ENCODE peak calls at places on chromosome 19, in seven cellular contexts. M, L, H, P, F, S and T are unnamed samples. For H3K4me1, the result is how much of the 10 kb centered on the place peaks cover.

GRCh38 chr19:16216744-16217670 is 19.3 kb downstream of the AP1M1 start:
- DNase-seq in M (no peak), L (no peak), H (no peak), P (no peak), F (peak), S (no peak), T (peak)

GRCh38 chr19:6198896-6199239 is 63.4 kb downstream of the ACSBG2 start:
- DNase-seq in M (no peak), L (no peak), H (no peak), P (no peak), F (no peak), S (no peak), T (no peak)

GRCh38 chr19:4807188-4807587 is 15.7 kb downstream of the FEM1A start:
- DNase-seq in M (no peak), L (no peak), H (peak), P (no peak), F (no peak), S (no peak), T (no peak)

GRCh38 chr19:30854661-30855060 is 482.5 kb downstream of the ZNF536 start:
- DNase-seq in M (no peak), L (no peak), H (no peak), P (no peak), F (no peak), S (no peak), T (no peak)

GRCh38 chr19:16106121-16106520 is 5.6 kb upstream of the RAB8A start:
- DNase-seq in M (no peak), L (no peak), H (no peak), P (no peak), F (no peak), S (peak), T (no peak)

GRCh38 chr19:53076984-53077383 is 26.2 kb downstream of the ZNF160 start:
- DNase-seq in M (peak), L (peak), H (no peak), P (peak), F (peak), S (peak), T (no peak)

GRCh38 chr19:14407889-14408640 is 11.1 kb downstream of the DDX39A start:
- DNase-seq in M (no peak), L (no peak), H (no peak), P (no peak), F (no peak), S (no peak), T (no peak)

GRCh38 chr19:55273978-55274707 is 5.8 kb downstream of the HSPBP1 start:
- DNase-seq in M (no peak), L (no peak), H (peak), P (no peak), F (no peak), S (no peak), T (no peak)

GRCh38 chr19:5445667-5446066 is 9.6 kb upstream of the ZNRF4 start:
- DNase-seq in M (no peak), L (no peak), H (no peak), P (peak), F (no peak), S (no peak), T (no peak)

GRCh38 chr19:14366529-14366928 is 14.7 kb upstream of the ADGRE5 start:
- DNase-seq in M (peak), L (peak), H (peak), P (peak), F (peak), S (peak), T (peak)

GRCh38 chr19:31639306-31639705 is 290.1 kb upstream of the TSHZ3 start:
- DNase-seq in M (no peak), L (no peak), H (no peak), P (no peak), F (no peak), S (peak), T (no peak)

GRCh38 chr19:55344444-55344843 is 4.8 kb downstream of the KMT5C start:
- DNase-seq in M (no peak), L (no peak), H (no peak), P (no peak), F (no peak), S (no peak), T (no peak)

GRCh38 chr19:4916292-4917082 is 7.2 kb downstream of the UHRF1 start:
- DNase-seq in M (no peak), L (no peak), H (peak), P (no peak), F (no peak), S (no peak), T (peak)

GRCh38 chr19:3210347-3211017 is 14.0 kb upstream of the CELF5 start:
- DNase-seq in M (peak), L (peak), H (peak), P (peak), F (peak), S (no peak), T (peak)

GRCh38 chr19:1857648-1858326 is 5.6 kb downstream of the KLF16 start:
- DNase-seq in M (no peak), L (no peak), H (no peak), P (no peak), F (no peak), S (no peak), T (no peak)

GRCh38 chr19:2271516-2272103 is 10.4 kb downstream of the PEAK3 start:
- DNase-seq in M (peak), L (no peak), H (peak), P (peak), F (no peak), S (peak), T (no peak)

GRCh38 chr19:45306522-45307027 is 16.1 kb downstream of the CKM start:
- DNase-seq in M (peak), L (no peak), H (no peak), P (no peak), F (no peak), S (no peak), T (no peak)

GRCh38 chr19:29410974-29411615 is 114.7 kb upstream of the VSTM2B start:
- DNase-seq in M (no peak), L (no peak), H (peak), P (no peak), F (no peak), S (no peak), T (no peak)

GRCh38 chr19:2691951-2692350 is 10.5 kb downstream of the GNG7 start:
- DNase-seq in M (no peak), L (no peak), H (no peak), P (no peak), F (no peak), S (no peak), T (no peak)

GRCh38 chr19:4589579-4590410 is 30.3 kb upstream of the SEMA6B start:
- DNase-seq in M (no peak), L (peak), H (no peak), P (peak), F (no peak), S (no peak), T (no peak)

GRCh38 chr19:35851213-35852028 is 883 bp downstream of the NPHS1 start:
- DNase-seq in M (peak), L (no peak), H (peak), P (no peak), F (no peak), S (no peak), T (no peak)

GRCh38 chr19:1002600-1002999 is 2.4 kb downstream of the GRIN3B start:
- DNase-seq in M (no peak), L (no peak), H (no peak), P (no peak), F (no peak), S (no peak), T (no peak)

GRCh38 chr19:9917322-9917721 is 19.0 kb downstream of the OLFM2 start:
- DNase-seq in M (peak), L (no peak), H (no peak), P (peak), F (peak), S (peak), T (no peak)

GRCh38 chr19:50365434-50366306 is at the start of gene NAPSA:
- DNase-seq in M (no peak), L (no peak), H (peak), P (no peak), F (no peak), S (no peak), T (no peak)

GRCh38 chr19:3292958-3293529 is 68.6 kb downstream of the CELF5 start:
- DNase-seq in M (no peak), L (no peak), H (no peak), P (no peak), F (no peak), S (no peak), T (no peak)

GRCh38 chr19:48341006-48341405 is 15.7 kb downstream of the EMP3 start:
- DNase-seq in M (no peak), L (no peak), H (peak), P (peak), F (no peak), S (peak), T (no peak)

GRCh38 chr19:33464010-33464732 is 57.4 kb downstream of the PEPD start:
- DNase-seq in M (peak), L (no peak), H (peak), P (no peak), F (no peak), S (no peak), T (no peak)

GRCh38 chr19:4414144-4414799 is 11.8 kb downstream of the CHAF1A start:
- DNase-seq in M (no peak), L (no peak), H (no peak), P (peak), F (no peak), S (peak), T (no peak)

GRCh38 chr19:46633130-46633529 is 2.9 kb downstream of the GNG8 start:
- DNase-seq in M (no peak), L (no peak), H (no peak), P (no peak), F (no peak), S (no peak), T (no peak)

GRCh38 chr19:46629546-46630025 is 4.7 kb upstream of the PTGIR start:
- DNase-seq in M (no peak), L (no peak), H (no peak), P (no peak), F (no peak), S (no peak), T (no peak)

GRCh38 chr19:46634045-46634655 is 1.9 kb downstream of the GNG8 start:
- DNase-seq in M (peak), L (peak), H (peak), P (peak), F (peak), S (peak), T (peak)

GRCh38 chr19:46631481-46631880 is 4.5 kb downstream of the GNG8 start:
- DNase-seq in M (no peak), L (peak), H (no peak), P (no peak), F (no peak), S (peak), T (no peak)

GRCh38 chr19:46630806-46631205 is 5.2 kb downstream of the GNG8 start:
- DNase-seq in M (no peak), L (no peak), H (no peak), P (no peak), F (no peak), S (no peak), T (no peak)
- H3K4me1 ChIP-seq in M (under half), L (under half), H (under half), P (under half), F (under half), S (under half), T (under half)

DNA sequence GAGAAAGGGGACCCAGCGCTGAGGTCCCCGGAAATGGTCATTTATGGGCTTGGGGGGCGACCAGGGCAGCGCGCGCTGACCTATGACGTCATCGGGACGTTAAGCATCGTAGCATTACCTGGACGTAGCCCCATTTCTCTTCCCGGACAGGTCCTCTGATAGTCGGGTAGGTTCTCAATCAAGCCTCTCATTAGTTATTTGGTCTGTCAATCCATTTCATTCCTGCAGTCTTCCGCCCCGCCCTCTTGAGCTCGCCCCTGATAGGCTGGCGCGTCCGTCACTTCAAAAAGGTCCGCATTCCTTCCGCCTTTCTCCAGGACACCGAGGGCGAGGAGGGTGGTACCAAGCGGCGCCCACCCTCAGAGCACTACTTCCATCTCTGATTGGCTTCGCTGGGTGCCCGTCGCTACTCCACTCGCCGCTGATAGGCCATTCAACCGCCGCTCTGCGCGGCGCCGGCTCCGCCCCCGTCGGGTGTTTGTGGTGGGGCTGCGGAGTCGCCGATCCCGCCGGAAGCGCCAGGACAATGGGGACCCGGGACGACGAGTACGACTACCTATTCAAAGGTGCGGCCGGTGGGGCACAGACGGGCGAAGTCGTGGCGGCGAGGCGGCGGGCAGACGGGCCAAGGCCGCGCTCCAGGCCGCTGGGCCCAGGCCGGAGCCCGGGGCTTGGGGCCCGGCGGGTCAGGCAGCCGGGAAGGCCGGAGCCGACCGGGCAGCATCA is at the start of gene RAB11B:
- DNase-seq in M (peak), L (peak), H (peak), P (peak), F (peak), S (peak), T (peak)
- H3K4me1 ChIP-seq in M (under half), L (half or more), H (half or more), P (under half), F (half or more), S (under half), T (under half)

DNA sequence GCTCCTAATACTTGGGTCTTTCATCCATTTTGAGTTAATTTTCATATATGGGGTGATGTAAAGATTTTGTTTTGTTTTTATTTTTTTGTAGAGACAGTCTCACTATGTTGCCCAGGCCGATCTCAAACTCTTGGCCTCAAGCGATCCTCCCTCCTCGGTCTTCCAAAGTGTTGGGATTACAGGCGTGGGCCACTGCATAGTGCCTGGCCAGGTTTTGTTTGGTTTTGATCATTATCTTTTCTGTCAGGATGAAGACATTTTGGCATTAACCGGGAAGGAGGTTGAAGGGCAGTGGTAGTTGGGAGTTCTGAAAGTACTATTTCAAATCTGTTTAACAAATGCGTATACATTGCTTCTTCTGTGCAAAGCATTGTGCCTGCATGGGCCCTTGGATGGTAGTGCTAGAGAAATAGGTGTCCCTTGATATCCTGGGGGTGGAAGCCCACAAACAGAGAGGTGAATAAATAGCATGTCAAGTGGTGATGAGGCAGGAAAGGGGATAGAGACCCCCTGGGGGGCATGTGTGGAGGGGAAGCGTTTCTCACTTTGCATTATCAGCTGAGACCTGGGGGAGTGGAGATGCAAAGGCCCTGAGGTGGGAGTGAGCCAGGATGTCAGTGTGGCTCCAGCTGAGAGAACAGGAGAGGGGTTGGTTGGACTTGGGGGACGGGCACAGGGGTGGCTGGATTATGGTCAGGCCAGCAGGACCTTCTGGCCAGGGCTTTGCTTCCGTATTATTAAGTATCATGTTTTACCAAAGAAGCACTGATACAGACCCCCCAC is 41.4 kb downstream of the GATAD2A start:
- DNase-seq in M (peak), L (no peak), H (no peak), P (no peak), F (no peak), S (no peak), T (no peak)
- H3K4me1 ChIP-seq in M (under half), L (half or more), H (half or more), P (under half), F (under half), S (under half), T (half or more)

GRCh38 chr19:18167975-18168645 is 5.5 kb upstream of the IFI30 start:
- DNase-seq in M (no peak), L (peak), H (no peak), P (peak), F (peak), S (peak), T (peak)
- H3K4me1 ChIP-seq in M (under half), L (under half), H (half or more), P (under half), F (under half), S (under half), T (under half)

GRCh38 chr19:10935371-10936059 is 6.9 kb downstream of the TIMM29 start:
- DNase-seq in M (no peak), L (no peak), H (no peak), P (no peak), F (no peak), S (no peak), T (no peak)

DNA sequence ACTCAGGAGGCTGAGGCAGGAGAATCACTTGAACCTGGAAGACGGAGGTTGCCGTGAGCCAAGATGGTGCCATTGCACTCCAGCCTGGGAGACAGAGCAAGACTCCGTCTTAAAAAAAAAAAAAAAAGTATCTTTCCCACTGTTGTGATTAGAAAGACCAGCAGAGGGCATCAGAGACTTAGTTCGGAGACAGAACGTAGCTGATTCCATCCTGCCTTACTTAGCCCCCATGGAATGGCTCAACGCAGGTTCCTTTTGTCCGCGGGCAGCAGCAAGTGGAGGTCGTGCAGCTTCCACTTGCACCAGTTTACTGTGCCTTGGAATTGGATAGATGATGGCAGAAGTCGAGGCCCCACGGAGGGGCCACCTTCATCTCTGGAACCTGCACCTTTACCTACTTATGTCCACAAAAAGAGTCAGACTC is 8.1 kb downstream of the TIMM29 start:
- DNase-seq in M (peak), L (no peak), H (no peak), P (peak), F (peak), S (peak), T (no peak)
- H3K4me1 ChIP-seq in M (under half), L (under half), H (under half), P (under half), F (under half), S (under half), T (under half)

GRCh38 chr19:28284389-28284788 is 928.6 kb downstream of the UQCRFS1 start:
- DNase-seq in M (no peak), L (no peak), H (no peak), P (no peak), F (no peak), S (no peak), T (no peak)

GRCh38 chr19:28283592-28283991 is 929.4 kb downstream of the UQCRFS1 start:
- DNase-seq in M (no peak), L (no peak), H (no peak), P (no peak), F (no peak), S (no peak), T (no peak)

GRCh38 chr19:28281676-28282075 is 931.3 kb downstream of the UQCRFS1 start:
- DNase-seq in M (no peak), L (no peak), H (no peak), P (no peak), F (no peak), S (no peak), T (no peak)

GRCh38 chr19:28285917-28286316 is 927.0 kb downstream of the UQCRFS1 start:
- DNase-seq in M (no peak), L (no peak), H (no peak), P (no peak), F (no peak), S (no peak), T (no peak)

GRCh38 chr19:28285078-28285477 is 927.9 kb downstream of the UQCRFS1 start:
- DNase-seq in M (no peak), L (no peak), H (no peak), P (no peak), F (no peak), S (no peak), T (no peak)
- H3K4me1 ChIP-seq in M (under half), L (under half), H (under half), P (under half), F (under half), S (under half), T (under half)

DNA sequence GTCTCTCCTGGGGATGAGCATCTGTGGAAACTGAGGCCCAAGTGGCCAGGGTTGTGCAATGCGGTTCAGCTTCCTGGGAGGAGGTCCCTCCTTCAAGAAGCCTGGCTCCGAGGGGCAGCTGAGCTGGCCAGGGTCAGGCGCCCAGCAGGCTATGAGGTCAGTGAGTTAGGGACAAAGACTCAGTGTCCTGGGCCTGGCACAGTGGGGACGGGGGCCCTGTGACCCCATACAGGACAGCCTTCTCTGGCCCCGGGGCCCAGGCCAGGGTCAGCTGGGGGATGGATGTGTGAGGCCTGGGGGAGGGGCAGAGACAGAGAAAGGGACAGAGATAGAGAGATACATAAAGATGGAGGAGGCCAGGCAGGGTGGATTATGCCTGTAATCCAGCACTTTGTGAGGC is 3.0 kb upstream of the IL12RB1 start:
- DNase-seq in M (no peak), L (no peak), H (peak), P (no peak), F (no peak), S (no peak), T (no peak)
- H3K4me1 ChIP-seq in M (under half), L (under half), H (half or more), P (under half), F (under half), S (under half), T (half or more)